ENCODE peak calls at places on chromosomes 13 and 19, in six cellular contexts. H is CD8-positive, alpha-beta T cell; O is brain microvascular endothelial cell; F is ascending aorta; V is colonic mucosa; K is cardiac fibroblast. D is an unnamed sample.

GRCh38 chr19:16283103-16283469 is 41.5 kb upstream of the KLF2 start:
- DNase-seq in H (no peak), O (no peak), F (no peak), V (no peak), K (no peak), D (no peak)

GRCh38 chr19:7393459-7393858 is 44.7 kb downstream of the ARHGEF18 start:
- DNase-seq in H (no peak), O (no peak), F (no peak), V (no peak), K (no peak), D (no peak)

GRCh38 chr13:40087021-40088002 is 431.9 kb downstream of the COG6 start:
- DNase-seq in H (no peak), O (no peak), F (no peak), V (no peak), K (no peak), D (no peak)

GRCh38 chr13:46295531-46296464 is 84.1 kb downstream of the LRRC63 start:
- DNase-seq in H (peak; percentile 60), O (peak; percentile 74), F (peak; percentile 81), V (no peak), K (peak; percentile 97), D (peak; percentile 95)

GRCh38 chr13:38803566-38803965 is 116.7 kb downstream of the FREM2 start:
- DNase-seq in H (no peak), O (no peak), F (no peak), V (no peak), K (no peak), D (no peak)

GRCh38 chr13:113646376-113646775 is 11.6 kb downstream of the ATP4B start:
- DNase-seq in H (no peak), O (no peak), F (peak; percentile 37), V (peak; percentile 49), K (no peak), D (no peak)

GRCh38 chr19:16078759-16079707 is 2.7 kb downstream of the TPM4 start:
- DNase-seq in H (no peak), O (peak; percentile 94), F (peak; percentile 94), V (peak; percentile 80), K (peak; percentile 98), D (peak; percentile 97)

GRCh38 chr19:35114656-35115537 is 726 bp upstream of the FXYD3 start:
- DNase-seq in H (peak; percentile 41), O (peak; percentile 18), F (peak; percentile 80), V (peak; percentile 86), K (peak; percentile 58), D (peak; percentile 54)

GRCh38 chr13:46181799-46182490 is at the start of gene LCP1:
- DNase-seq in H (peak; percentile 48), O (no peak), F (peak; percentile 67), V (peak; percentile 41), K (no peak), D (no peak)

GRCh38 chr19:8397291-8397690 is 7.1 kb downstream of the RAB11B start:
- DNase-seq in H (no peak), O (no peak), F (no peak), V (no peak), K (no peak), D (no peak)

GRCh38 chr19:57642396-57643046 is 9.6 kb downstream of the ZNF211 start:
- DNase-seq in H (no peak), O (no peak), F (no peak), V (no peak), K (no peak), D (no peak)

GRCh38 chr19:42601811-42602443 is 7.2 kb upstream of the CEACAM8 start:
- DNase-seq in H (no peak), O (peak; percentile 27), F (no peak), V (no peak), K (peak; percentile 50), D (peak; percentile 50)

GRCh38 chr19:51511353-51511752 is 9.8 kb upstream of the SIGLEC12 start:
- DNase-seq in H (no peak), O (no peak), F (no peak), V (no peak), K (peak; percentile 17), D (peak; percentile 2)

GRCh38 chr19:10888421-10888866 is 17.1 kb downstream of the CARM1 start:
- DNase-seq in H (no peak), O (no peak), F (no peak), V (no peak), K (no peak), D (no peak)

GRCh38 chr13:51637852-51638496 is 53.7 kb downstream of the WDFY2 start:
- DNase-seq in H (no peak), O (no peak), F (no peak), V (no peak), K (no peak), D (no peak)

GRCh38 chr13:53749306-53749705 is 720.7 kb downstream of the OLFM4 start:
- DNase-seq in H (no peak), O (no peak), F (no peak), V (no peak), K (no peak), D (no peak)

GRCh38 chr13:90281709-90282108 is 1065.8 kb upstream of the MIR17HG start:
- DNase-seq in H (no peak), O (no peak), F (no peak), V (no peak), K (no peak), D (no peak)

GRCh38 chr13:34034411-34034810 is 216.5 kb downstream of the RFC3 start:
- DNase-seq in H (no peak), O (no peak), F (no peak), V (no peak), K (no peak), D (no peak)

GRCh38 chr13:109275848-109276247 is 510.5 kb downstream of the IRS2 start:
- DNase-seq in H (no peak), O (no peak), F (no peak), V (no peak), K (no peak), D (peak; percentile 66)

GRCh38 chr13:32811297-32811800 is 204.9 kb upstream of the KL start:
- DNase-seq in H (no peak), O (peak; percentile 11), F (no peak), V (peak; percentile 31), K (no peak), D (peak; percentile 52)

GRCh38 chr13:46804391-46804815 is 7.4 kb upstream of the ESD start:
- DNase-seq in H (no peak), O (peak; percentile 95), F (no peak), V (no peak), K (peak; percentile 99), D (peak; percentile 95)

GRCh38 chr19:16070366-16070990 is 5.8 kb upstream of the TPM4 start:
- DNase-seq in H (peak; percentile 67), O (no peak), F (peak; percentile 89), V (peak; percentile 96), K (no peak), D (no peak)

GRCh38 chr19:49887037-49887652 is 9.5 kb downstream of the IL4I1 start:
- DNase-seq in H (no peak), O (no peak), F (no peak), V (no peak), K (no peak), D (no peak)

GRCh38 chr19:47157455-47158321 is 27.1 kb downstream of the SAE1 start:
- DNase-seq in H (no peak), O (peak; percentile 70), F (peak; percentile 73), V (peak; percentile 62), K (peak; percentile 82), D (peak; percentile 79)

GRCh38 chr19:55766466-55766865 is 2.5 kb upstream of the RFPL4AL1 start:
- DNase-seq in H (no peak), O (no peak), F (no peak), V (no peak), K (no peak), D (no peak)

GRCh38 chr13:39765801-39766463 is 110.5 kb downstream of the COG6 start:
- DNase-seq in H (no peak), O (no peak), F (no peak), V (peak; percentile 77), K (peak; percentile 23), D (peak; percentile 31)

GRCh38 chr19:8457209-8457608 is 12.4 kb downstream of the HNRNPM start:
- DNase-seq in H (no peak), O (no peak), F (no peak), V (no peak), K (no peak), D (no peak)

DNA sequence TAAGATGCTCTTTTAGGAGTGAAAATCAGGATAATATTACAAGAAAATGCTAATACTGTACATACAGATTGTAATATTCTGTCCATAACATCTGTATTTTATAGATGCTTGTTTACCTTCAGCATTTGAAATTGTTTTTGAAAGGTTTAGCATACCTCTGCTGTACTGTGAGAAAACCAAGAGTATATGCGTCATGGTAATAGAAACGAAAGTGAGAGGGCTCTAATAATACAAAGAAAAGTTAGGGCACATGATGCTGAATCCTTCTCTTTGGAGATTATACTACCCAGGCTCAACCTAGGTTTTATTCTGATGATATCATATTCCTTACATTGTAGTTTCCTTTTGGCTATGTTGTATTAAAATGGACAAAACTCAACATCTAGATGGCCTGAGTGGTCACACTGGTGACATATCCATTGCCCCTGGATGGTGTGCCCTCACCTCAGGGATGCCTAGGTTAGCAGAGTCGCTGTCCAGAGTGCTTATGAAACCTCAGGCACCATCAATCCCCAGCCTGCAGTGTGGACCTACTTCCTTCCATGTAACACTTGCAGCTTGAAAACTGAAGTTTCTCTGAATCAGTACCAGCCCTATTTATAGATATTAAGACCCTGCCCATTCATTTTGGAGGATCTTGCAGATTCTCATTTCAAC is 253.7 kb downstream of the KCTD12 start:
- DNase-seq in H (no peak), O (no peak), F (no peak), V (no peak), K (no peak), D (no peak)
- H3K4me3 ChIP-seq in H (no peak overlapping the region), O (no peak overlapping the region), F (no peak overlapping the region), V (no peak overlapping the region), K (no peak overlapping the region), D (no peak overlapping the region)

GRCh38 chr19:17296278-17296677 is 6.9 kb downstream of the ABHD8 start:
- DNase-seq in H (no peak), O (peak; percentile 38), F (no peak), V (no peak), K (no peak), D (peak; percentile 55)
- TF ChIP-seq CTCF in H (no peak), O (peak; percentile 25), F (no peak), V (no peak), K (no peak), D (peak; percentile 31)

DNA sequence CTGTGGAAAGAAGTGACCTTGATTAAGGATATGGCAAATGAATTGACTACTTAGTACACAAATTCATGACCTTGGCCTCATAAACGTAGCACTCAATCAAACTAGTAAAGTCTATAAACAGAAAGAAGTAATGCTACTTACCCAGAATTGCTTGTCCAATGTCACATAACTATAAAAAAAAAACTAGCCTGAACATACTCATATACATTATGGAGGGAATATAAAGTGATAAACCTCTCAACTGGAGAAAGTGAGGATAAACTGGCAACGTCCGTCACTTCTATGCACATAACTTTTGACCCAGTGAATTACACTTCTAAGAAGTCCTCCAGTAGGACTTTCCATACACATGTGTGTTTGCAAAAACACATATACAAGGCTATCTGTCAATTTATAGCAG is 7.7 kb upstream of the SERP2 start:
- DNase-seq in H (no peak), O (no peak), F (no peak), V (no peak), K (no peak), D (no peak)
- H3K4me3 ChIP-seq in H (no peak overlapping the region), O (no peak overlapping the region), F (no peak overlapping the region), V (no peak overlapping the region), K (no peak overlapping the region), D (no peak overlapping the region)

DNA sequence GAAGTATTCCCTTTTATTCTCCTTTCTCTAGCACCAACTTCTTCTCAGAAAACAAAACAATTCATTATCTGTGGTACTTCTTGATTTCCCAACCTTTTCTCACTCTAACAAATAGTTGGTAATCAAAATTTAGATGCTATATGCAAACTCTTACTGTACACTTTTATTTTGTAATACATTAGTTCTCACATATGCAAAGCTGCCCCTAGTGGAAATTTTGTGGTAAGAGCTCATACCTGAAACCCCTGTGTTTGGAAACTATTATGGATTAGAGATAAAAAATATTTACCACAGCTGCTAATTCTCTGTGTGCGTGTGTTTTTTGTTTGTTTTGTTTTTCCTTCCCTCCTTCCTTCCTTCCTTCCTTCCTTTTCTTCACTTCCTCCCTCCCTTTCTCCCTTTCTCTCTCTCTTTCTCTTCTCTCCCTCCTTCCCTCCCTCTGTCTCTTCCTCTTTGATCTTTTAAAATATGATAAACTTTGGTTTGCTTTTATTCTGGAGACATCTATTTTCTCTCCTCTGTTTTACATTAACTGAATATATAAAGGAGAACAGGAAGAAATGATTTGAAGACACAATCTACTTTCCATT is 537.4 kb downstream of the SLITRK6 start:
- DNase-seq in H (no peak), O (no peak), F (no peak), V (no peak), K (no peak), D (peak; percentile 57)
- TF ChIP-seq CTCF in H (peak; percentile 17), O (peak; percentile 61), F (no peak), V (no peak), K (peak; percentile 5), D (peak; percentile 69)

D was measured in choroid plexus epithelial cell.